ENCODE peak calls at places on chromosome 11, in eight cellular contexts. One of them, this sample, is unnamed.

GRCh38 chr11:107929611-107930200 is 1.5 kb downstream of the RAB39A start:
- DNase-seq in mesendoderm: peak
- DNase-seq in ELR: no peak
- DNase-seq in NCI-H524: peak
- DNase-seq in HS-27A: no peak
- DNase-seq in central memory CD4-positive, alpha-beta T cell: no peak
- DNase-seq in dermis blood vessel endothelial cell: no peak
- DNase-seq in caudate nucleus: no peak
- DNase-seq in this sample: no peak

GRCh38 chr11:32092581-32093170 is 1.8 kb downstream of the RCN1 start:
- DNase-seq in central memory CD4-positive, alpha-beta T cell: no peak
- DNase-seq in dermis blood vessel endothelial cell: peak
- DNase-seq in ELR: no peak
- DNase-seq in caudate nucleus: no peak
- DNase-seq in HS-27A: no peak
- DNase-seq in NCI-H524: no peak
- DNase-seq in mesendoderm: peak
- DNase-seq in this sample: no peak

GRCh38 chr11:131305005-131305404 is 65.4 kb upstream of the NTM start:
- DNase-seq in caudate nucleus: no peak
- DNase-seq in central memory CD4-positive, alpha-beta T cell: no peak
- DNase-seq in NCI-H524: no peak
- DNase-seq in ELR: no peak
- DNase-seq in HS-27A: no peak
- DNase-seq in mesendoderm: no peak
- DNase-seq in dermis blood vessel endothelial cell: no peak
- DNase-seq in this sample: no peak

GRCh38 chr11:76787911-76788596 is 4.9 kb downstream of the TSKU start:
- DNase-seq in HS-27A: no peak
- DNase-seq in caudate nucleus: no peak
- DNase-seq in dermis blood vessel endothelial cell: no peak
- DNase-seq in mesendoderm: peak
- DNase-seq in ELR: peak
- DNase-seq in NCI-H524: no peak
- DNase-seq in central memory CD4-positive, alpha-beta T cell: no peak
- DNase-seq in this sample: no peak

GRCh38 chr11:96052921-96053631 is 129.2 kb upstream of the MTMR2 start:
- DNase-seq in NCI-H524: no peak
- DNase-seq in ELR: peak
- DNase-seq in mesendoderm: no peak
- DNase-seq in HS-27A: peak
- DNase-seq in dermis blood vessel endothelial cell: peak
- DNase-seq in central memory CD4-positive, alpha-beta T cell: no peak
- DNase-seq in caudate nucleus: no peak
- DNase-seq in this sample: no peak

GRCh38 chr11:87739766-87740165 is 435.5 kb downstream of the RAB38 start:
- DNase-seq in HS-27A: no peak
- DNase-seq in caudate nucleus: no peak
- DNase-seq in dermis blood vessel endothelial cell: no peak
- DNase-seq in central memory CD4-positive, alpha-beta T cell: no peak
- DNase-seq in mesendoderm: no peak
- DNase-seq in NCI-H524: no peak
- DNase-seq in ELR: no peak
- DNase-seq in this sample: no peak

GRCh38 chr11:61966673-61967176 is 709 bp downstream of the FTH1 start:
- DNase-seq in mesendoderm: peak
- DNase-seq in NCI-H524: peak
- DNase-seq in caudate nucleus: no peak
- DNase-seq in dermis blood vessel endothelial cell: no peak
- DNase-seq in central memory CD4-positive, alpha-beta T cell: peak
- DNase-seq in HS-27A: no peak
- DNase-seq in ELR: peak
- DNase-seq in this sample: peak

GRCh38 chr11:130582994-130583393 is 134.5 kb downstream of the ADAMTS15 start:
- DNase-seq in dermis blood vessel endothelial cell: no peak
- DNase-seq in ELR: no peak
- DNase-seq in caudate nucleus: no peak
- DNase-seq in HS-27A: no peak
- DNase-seq in central memory CD4-positive, alpha-beta T cell: no peak
- DNase-seq in mesendoderm: no peak
- DNase-seq in NCI-H524: no peak
- DNase-seq in this sample: no peak

GRCh38 chr11:68780829-68781228 is 29.5 kb upstream of the TESMIN start:
- DNase-seq in HS-27A: no peak
- DNase-seq in caudate nucleus: no peak
- DNase-seq in NCI-H524: no peak
- DNase-seq in ELR: peak
- DNase-seq in mesendoderm: peak
- DNase-seq in dermis blood vessel endothelial cell: peak
- DNase-seq in central memory CD4-positive, alpha-beta T cell: no peak
- DNase-seq in this sample: no peak

GRCh38 chr11:118572914-118573550 is 823 bp downstream of the ARCN1 start:
- DNase-seq in caudate nucleus: no peak
- DNase-seq in central memory CD4-positive, alpha-beta T cell: peak
- DNase-seq in dermis blood vessel endothelial cell: peak
- DNase-seq in mesendoderm: peak
- DNase-seq in ELR: peak
- DNase-seq in NCI-H524: peak
- DNase-seq in HS-27A: no peak
- DNase-seq in this sample: peak

GRCh38 chr11:61162092-61162935 is 1.1 kb upstream of the VPS37C start:
- DNase-seq in dermis blood vessel endothelial cell: peak
- DNase-seq in central memory CD4-positive, alpha-beta T cell: peak
- DNase-seq in ELR: peak
- DNase-seq in caudate nucleus: peak
- DNase-seq in NCI-H524: peak
- DNase-seq in mesendoderm: peak
- DNase-seq in HS-27A: no peak
- DNase-seq in this sample: no peak

GRCh38 chr11:33553486-33553885 is 147.1 kb downstream of the C11orf91 start:
- DNase-seq in NCI-H524: no peak
- DNase-seq in dermis blood vessel endothelial cell: peak
- DNase-seq in mesendoderm: peak
- DNase-seq in caudate nucleus: no peak
- DNase-seq in central memory CD4-positive, alpha-beta T cell: no peak
- DNase-seq in HS-27A: no peak
- DNase-seq in ELR: peak
- DNase-seq in this sample: no peak

GRCh38 chr11:90222152-90222458 is 744 bp downstream of the CHORDC1 start:
- DNase-seq in mesendoderm: no peak
- DNase-seq in NCI-H524: no peak
- DNase-seq in central memory CD4-positive, alpha-beta T cell: no peak
- DNase-seq in HS-27A: no peak
- DNase-seq in ELR: no peak
- DNase-seq in dermis blood vessel endothelial cell: no peak
- DNase-seq in caudate nucleus: no peak
- DNase-seq in this sample: no peak

GRCh38 chr11:66850235-66850587 is 6.7 kb upstream of the LRFN4 start:
- DNase-seq in ELR: no peak
- DNase-seq in dermis blood vessel endothelial cell: no peak
- DNase-seq in caudate nucleus: no peak
- DNase-seq in mesendoderm: no peak
- DNase-seq in NCI-H524: no peak
- DNase-seq in HS-27A: no peak
- DNase-seq in central memory CD4-positive, alpha-beta T cell: no peak
- DNase-seq in this sample: no peak

GRCh38 chr11:75024764-75025211 is 36.1 kb downstream of the NEU3 start:
- DNase-seq in dermis blood vessel endothelial cell: no peak
- DNase-seq in central memory CD4-positive, alpha-beta T cell: no peak
- DNase-seq in caudate nucleus: no peak
- DNase-seq in mesendoderm: no peak
- DNase-seq in NCI-H524: peak
- DNase-seq in ELR: no peak
- DNase-seq in HS-27A: no peak
- DNase-seq in this sample: no peak

GRCh38 chr11:118216621-118217526 is 7.9 kb downstream of the JAML start:
- DNase-seq in mesendoderm: no peak
- DNase-seq in dermis blood vessel endothelial cell: peak
- DNase-seq in NCI-H524: no peak
- DNase-seq in caudate nucleus: no peak
- DNase-seq in ELR: no peak
- DNase-seq in HS-27A: no peak
- DNase-seq in central memory CD4-positive, alpha-beta T cell: peak
- DNase-seq in this sample: no peak

GRCh38 chr11:129331217-129331616 is 44.4 kb upstream of the BARX2 start:
- DNase-seq in caudate nucleus: no peak
- DNase-seq in central memory CD4-positive, alpha-beta T cell: no peak
- DNase-seq in ELR: no peak
- DNase-seq in NCI-H524: no peak
- DNase-seq in mesendoderm: no peak
- DNase-seq in HS-27A: no peak
- DNase-seq in dermis blood vessel endothelial cell: peak
- DNase-seq in this sample: no peak

GRCh38 chr11:38274031-38274430 is 1676.0 kb upstream of the RAG2 start:
- DNase-seq in NCI-H524: no peak
- DNase-seq in central memory CD4-positive, alpha-beta T cell: no peak
- DNase-seq in dermis blood vessel endothelial cell: no peak
- DNase-seq in caudate nucleus: no peak
- DNase-seq in HS-27A: peak
- DNase-seq in mesendoderm: peak
- DNase-seq in ELR: no peak
- DNase-seq in this sample: no peak

GRCh38 chr11:2582436-2582931 is 117.3 kb downstream of the KCNQ1OT1 start:
- DNase-seq in dermis blood vessel endothelial cell: no peak
- DNase-seq in central memory CD4-positive, alpha-beta T cell: no peak
- DNase-seq in NCI-H524: no peak
- DNase-seq in ELR: no peak
- DNase-seq in caudate nucleus: no peak
- DNase-seq in HS-27A: no peak
- DNase-seq in mesendoderm: no peak
- DNase-seq in this sample: no peak

GRCh38 chr11:72673943-72674828 is at the start of gene PDE2A:
- DNase-seq in dermis blood vessel endothelial cell: no peak
- DNase-seq in central memory CD4-positive, alpha-beta T cell: no peak
- DNase-seq in HS-27A: no peak
- DNase-seq in mesendoderm: peak
- DNase-seq in caudate nucleus: peak
- DNase-seq in ELR: no peak
- DNase-seq in NCI-H524: peak
- DNase-seq in this sample: no peak

GRCh38 chr11:3834349-3835099 is 6.2 kb downstream of the RHOG start:
- DNase-seq in mesendoderm: peak
- DNase-seq in NCI-H524: no peak
- DNase-seq in ELR: no peak
- DNase-seq in dermis blood vessel endothelial cell: no peak
- DNase-seq in caudate nucleus: no peak
- DNase-seq in HS-27A: no peak
- DNase-seq in central memory CD4-positive, alpha-beta T cell: no peak
- DNase-seq in this sample: no peak

GRCh38 chr11:128207861-128208321 is 379.5 kb downstream of the ETS1 start:
- DNase-seq in central memory CD4-positive, alpha-beta T cell: no peak
- DNase-seq in ELR: peak
- DNase-seq in dermis blood vessel endothelial cell: peak
- DNase-seq in NCI-H524: no peak
- DNase-seq in mesendoderm: no peak
- DNase-seq in HS-27A: peak
- DNase-seq in caudate nucleus: no peak
- DNase-seq in this sample: no peak

GRCh38 chr11:104836711-104837110 is 61.5 kb downstream of the CASP12 start:
- DNase-seq in caudate nucleus: no peak
- DNase-seq in HS-27A: no peak
- DNase-seq in NCI-H524: no peak
- DNase-seq in central memory CD4-positive, alpha-beta T cell: no peak
- DNase-seq in dermis blood vessel endothelial cell: no peak
- DNase-seq in ELR: no peak
- DNase-seq in mesendoderm: no peak
- DNase-seq in this sample: no peak

GRCh38 chr11:43825217-43825816 is 55.3 kb upstream of the ALKBH3 start:
- DNase-seq in NCI-H524: peak
- DNase-seq in mesendoderm: peak
- DNase-seq in ELR: peak
- DNase-seq in caudate nucleus: no peak
- DNase-seq in dermis blood vessel endothelial cell: peak
- DNase-seq in HS-27A: no peak
- DNase-seq in central memory CD4-positive, alpha-beta T cell: no peak
- DNase-seq in this sample: no peak

GRCh38 chr11:1652026-1652425 is 22.5 kb downstream of the KRTAP5-5 start:
- DNase-seq in central memory CD4-positive, alpha-beta T cell: no peak
- DNase-seq in ELR: no peak
- DNase-seq in HS-27A: no peak
- DNase-seq in mesendoderm: no peak
- DNase-seq in caudate nucleus: no peak
- DNase-seq in dermis blood vessel endothelial cell: no peak
- DNase-seq in NCI-H524: no peak
- DNase-seq in this sample: no peak

GRCh38 chr11:10181811-10182210 is 112.2 kb downstream of the SBF2 start:
- DNase-seq in dermis blood vessel endothelial cell: peak
- DNase-seq in caudate nucleus: no peak
- DNase-seq in central memory CD4-positive, alpha-beta T cell: no peak
- DNase-seq in NCI-H524: peak
- DNase-seq in mesendoderm: peak
- DNase-seq in HS-27A: no peak
- DNase-seq in ELR: peak
- DNase-seq in this sample: no peak

GRCh38 chr11:46254135-46254491 is 23.3 kb upstream of the CREB3L1 start:
- DNase-seq in central memory CD4-positive, alpha-beta T cell: no peak
- DNase-seq in caudate nucleus: no peak
- DNase-seq in mesendoderm: no peak
- DNase-seq in ELR: no peak
- DNase-seq in NCI-H524: no peak
- DNase-seq in HS-27A: no peak
- DNase-seq in dermis blood vessel endothelial cell: no peak
- DNase-seq in this sample: no peak

GRCh38 chr11:45904309-45904915 is 2.7 kb downstream of the FREY1 start:
- DNase-seq in HS-27A: no peak
- DNase-seq in central memory CD4-positive, alpha-beta T cell: no peak
- DNase-seq in NCI-H524: no peak
- DNase-seq in caudate nucleus: no peak
- DNase-seq in ELR: no peak
- DNase-seq in dermis blood vessel endothelial cell: no peak
- DNase-seq in mesendoderm: no peak
- DNase-seq in this sample: no peak

GRCh38 chr11:2930705-2931415 is 1.6 kb upstream of the PHLDA2 start:
- DNase-seq in ELR: peak
- DNase-seq in mesendoderm: peak
- DNase-seq in caudate nucleus: no peak
- DNase-seq in HS-27A: no peak
- DNase-seq in dermis blood vessel endothelial cell: peak
- DNase-seq in NCI-H524: peak
- DNase-seq in central memory CD4-positive, alpha-beta T cell: no peak
- DNase-seq in this sample: no peak

GRCh38 chr11:61297741-61298140 is 2.6 kb upstream of the VWCE start:
- DNase-seq in NCI-H524: no peak
- DNase-seq in ELR: peak
- DNase-seq in dermis blood vessel endothelial cell: peak
- DNase-seq in caudate nucleus: no peak
- DNase-seq in HS-27A: peak
- DNase-seq in central memory CD4-positive, alpha-beta T cell: no peak
- DNase-seq in mesendoderm: no peak
- DNase-seq in this sample: no peak

GRCh38 chr11:17985517-17985916 is 27.3 kb downstream of the SERGEF start:
- DNase-seq in mesendoderm: no peak
- DNase-seq in HS-27A: no peak
- DNase-seq in central memory CD4-positive, alpha-beta T cell: no peak
- DNase-seq in NCI-H524: no peak
- DNase-seq in caudate nucleus: no peak
- DNase-seq in dermis blood vessel endothelial cell: peak
- DNase-seq in ELR: peak
- DNase-seq in this sample: no peak

GRCh38 chr11:67644472-67645418 is 5.2 kb upstream of the TBX10 start:
- DNase-seq in caudate nucleus: no peak
- DNase-seq in ELR: no peak
- DNase-seq in mesendoderm: no peak
- DNase-seq in NCI-H524: no peak
- DNase-seq in HS-27A: no peak
- DNase-seq in central memory CD4-positive, alpha-beta T cell: no peak
- DNase-seq in dermis blood vessel endothelial cell: no peak
- DNase-seq in this sample: no peak

GRCh38 chr11:35166369-35167360 is 27.7 kb downstream of the CD44 start:
- DNase-seq in HS-27A: peak
- DNase-seq in caudate nucleus: peak
- DNase-seq in ELR: peak
- DNase-seq in central memory CD4-positive, alpha-beta T cell: peak
- DNase-seq in NCI-H524: no peak
- DNase-seq in mesendoderm: no peak
- DNase-seq in dermis blood vessel endothelial cell: peak
- DNase-seq in this sample: no peak

GRCh38 chr11:85725510-85726258 is 39.7 kb upstream of the CCDC89 start:
- DNase-seq in dermis blood vessel endothelial cell: peak
- DNase-seq in central memory CD4-positive, alpha-beta T cell: no peak
- DNase-seq in mesendoderm: peak
- DNase-seq in NCI-H524: no peak
- DNase-seq in caudate nucleus: no peak
- DNase-seq in HS-27A: peak
- DNase-seq in ELR: peak
- DNase-seq in this sample: no peak

This sample was measured in naive thymus-derived CD4-positive, alpha-beta T cell.